ENCODE peak calls at places on chromosome 6, in five cellular contexts. A, U, P, C and F are unnamed samples.
A peak's percentile ranks its signal among the peaks of the same experiment; 100 is the strongest.

GRCh38 chr6:72677740-72678139 is 55.9 kb downstream of the KCNQ5 start:
- DNase-seq in A (no peak), U (no peak), P (no peak), C (no peak), F (no peak)

GRCh38 chr6:170186909-170187668 is 103.8 kb downstream of the DLL1 start:
- DNase-seq in A (no peak), U (no peak), P (no peak), C (peak; percentile 47), F (no peak)

GRCh38 chr6:170256641-170257040 is 34.2 kb downstream of the DLL1 start:
- DNase-seq in A (no peak), U (no peak), P (no peak), C (no peak), F (no peak)

GRCh38 chr6:125974214-125974866 is 12.0 kb upstream of the TRMT11 start:
- DNase-seq in A (peak; percentile 26), U (peak; percentile 42), P (no peak), C (peak; percentile 36), F (no peak)

GRCh38 chr6:49551126-49551865 is 828 bp downstream of the C6orf141 start:
- DNase-seq in A (no peak), U (no peak), P (peak; percentile 17), C (no peak), F (peak; percentile 54)

GRCh38 chr6:7542878-7543394 is 1.5 kb downstream of the DSP start:
- DNase-seq in A (no peak), U (no peak), P (no peak), C (peak; percentile 94), F (peak; percentile 83)

GRCh38 chr6:14310955-14311354 is 193.4 kb downstream of the CD83 start:
- DNase-seq in A (no peak), U (no peak), P (no peak), C (no peak), F (no peak)

GRCh38 chr6:161439093-161439492 is 165.2 kb upstream of the AGPAT4 start:
- DNase-seq in A (peak; percentile 68), U (no peak), P (peak; percentile 78), C (peak; percentile 82), F (no peak)

GRCh38 chr6:130282234-130282995 is 59.7 kb upstream of the SAMD3 start:
- DNase-seq in A (no peak), U (peak; percentile 29), P (no peak), C (no peak), F (no peak)

GRCh38 chr6:16089232-16089843 is 39.5 kb upstream of the MYLIP start:
- DNase-seq in A (no peak), U (no peak), P (no peak), C (no peak), F (no peak)

GRCh38 chr6:129050086-129050485 is 167.1 kb downstream of the LAMA2 start:
- DNase-seq in A (no peak), U (no peak), P (no peak), C (no peak), F (no peak)

GRCh38 chr6:142854589-142855488 is 90.1 kb downstream of the HIVEP2 start:
- DNase-seq in A (no peak), U (no peak), P (no peak), C (no peak), F (no peak)